ENCODE peak calls at places on chromosomes 5 and 9, in six cellular contexts. B is OCI-M1, I is NCI-H2171 treated with DMSO at 0.1 percent for 48 hours, F is immature natural killer cell, N is EL, G is left cardiac atrium. E is an unnamed sample.

GRCh38 chr5:73903169-73903568 is 277.2 kb downstream of the ARHGEF28 start:
- DNase-seq in F (no peak), B (no peak), N (no peak), G (no peak), I (no peak), E (no peak)

GRCh38 chr5:113213551-113213971 is 221.2 kb downstream of the TSSK1B start:
- DNase-seq in B (no peak), F (no peak), G (no peak), I (no peak), N (no peak), E (peak)

GRCh38 chr9:131668439-131669233 is 71.2 kb downstream of the RAPGEF1 start:
- DNase-seq in F (peak), I (peak), G (no peak), B (peak), N (peak), E (peak)

GRCh38 chr9:89742660-89743059 is 137.8 kb downstream of the GADD45G start:
- DNase-seq in F (peak), N (no peak), B (no peak), G (no peak), I (no peak), E (no peak)

GRCh38 chr5:176994460-176995121 is 12.0 kb downstream of the UIMC1 start:
- DNase-seq in G (peak), I (no peak), F (no peak), B (peak), N (peak), E (peak)

GRCh38 chr9:121280715-121281613 is 13.0 kb downstream of the GSN start:
- DNase-seq in N (no peak), I (peak), G (no peak), B (no peak), F (no peak), E (no peak)

GRCh38 chr9:16405421-16405820 is 465.0 kb downstream of the BNC2 start:
- DNase-seq in F (no peak), B (no peak), N (no peak), I (no peak), G (no peak), E (no peak)

GRCh38 chr9:108117775-108118174 is 628.2 kb upstream of the KLF4 start:
- DNase-seq in I (peak), N (no peak), F (no peak), B (no peak), G (no peak), E (no peak)

GRCh38 chr9:79645110-79645509 is 73.3 kb downstream of the TLE4 start:
- DNase-seq in N (no peak), I (no peak), B (no peak), G (no peak), F (no peak), E (no peak)

GRCh38 chr9:131407717-131408195 is 13.9 kb downstream of the PRRC2B start:
- DNase-seq in B (no peak), N (no peak), F (peak), G (peak), I (no peak), E (peak)

GRCh38 chr9:83715221-83715620 is 7.5 kb upstream of the UBQLN1 start:
- DNase-seq in G (no peak), N (no peak), F (no peak), B (no peak), I (no peak), E (no peak)